ENCODE peak calls at places on chromosomes 3 and 15, in four cellular contexts. Z, G, N and E are unnamed samples.

GRCh38 chr15:36814085-36814484 is 234.7 kb downstream of the CDIN1 start:
- DNase-seq in Z (no peak), N (no peak), G (no peak), E (no peak)

GRCh38 chr3:99875925-99876781 is 58.5 kb downstream of the CMSS1 start:
- DNase-seq in G (peak), Z (peak), N (peak), E (no peak)

GRCh38 chr3:20256144-20256543 is 70.1 kb upstream of the SGO1 start:
- DNase-seq in N (no peak), Z (no peak), G (no peak), E (peak)

GRCh38 chr15:20352241-20353200 is 189.1 kb downstream of the GOLGA6L6 start:
- DNase-seq in G (no peak), Z (no peak), N (peak), E (no peak)

GRCh38 chr3:127073931-127074820 is 91.3 kb downstream of the PLXNA1 start:
- DNase-seq in G (peak), N (peak), Z (no peak), E (no peak)

GRCh38 chr3:128994173-128994512 is 267 bp upstream of the CFAP92 start:
- DNase-seq in G (no peak), N (no peak), Z (no peak), E (peak)

GRCh38 chr3:170599083-170599482 is 13.2 kb upstream of the SLC7A14 start:
- DNase-seq in N (no peak), Z (no peak), G (no peak), E (no peak)

GRCh38 chr3:177484926-177485325 is 287.6 kb upstream of the TBL1XR1 start:
- DNase-seq in G (no peak), Z (no peak), N (no peak), E (no peak)

GRCh38 chr3:164476631-164477030 is 601.7 kb downstream of the SI start:
- DNase-seq in Z (no peak), N (no peak), G (no peak), E (no peak)

GRCh38 chr15:99406716-99407487 is 155.6 kb downstream of the LRRC28 start:
- DNase-seq in Z (no peak), N (no peak), G (no peak), E (no peak)

GRCh38 chr15:40344217-40344616 is 3.5 kb upstream of the CCDC9B start:
- DNase-seq in G (no peak), N (no peak), Z (no peak), E (no peak)

GRCh38 chr3:190384241-190384863 is 3.6 kb upstream of the CLDN16 start:
- DNase-seq in N (no peak), G (peak), Z (no peak), E (peak)

GRCh38 chr3:159865042-159865579 is 123.5 kb upstream of the IL12A start:
- DNase-seq in N (no peak), G (peak), Z (no peak), E (peak)

GRCh38 chr3:12430086-12430485 is 54.2 kb upstream of the TSEN2 start:
- DNase-seq in N (no peak), Z (no peak), G (no peak), E (peak)

GRCh38 chr3:8635625-8636024 is 9.0 kb downstream of the SSUH2 start:
- DNase-seq in G (no peak), N (no peak), Z (no peak), E (no peak)

GRCh38 chr3:77065750-77066149 is 25.9 kb downstream of the ROBO2 start:
- DNase-seq in N (no peak), G (no peak), Z (no peak), E (no peak)

GRCh38 chr3:52523386-52524257 is 10.0 kb downstream of the NT5DC2 start:
- DNase-seq in Z (no peak), G (no peak), N (peak), E (no peak)

GRCh38 chr3:154181127-154181691 is 60.0 kb downstream of the ARHGEF26 start:
- DNase-seq in G (no peak), N (no peak), Z (no peak), E (no peak)

GRCh38 chr15:29129903-29130302 is 139.7 kb downstream of the NSMCE3 start:
- DNase-seq in N (no peak), Z (no peak), G (no peak), E (no peak)

GRCh38 chr3:166785851-166786250 is 594.2 kb downstream of the ZBBX start:
- DNase-seq in Z (no peak), N (no peak), G (no peak), E (no peak)

GRCh38 chr3:146634346-146634745 is 29.2 kb upstream of the PLSCR5 start:
- DNase-seq in N (no peak), G (no peak), Z (no peak), E (no peak)

GRCh38 chr3:171195686-171196085 is 169.2 kb upstream of the SLC2A2 start:
- DNase-seq in N (no peak), Z (no peak), G (no peak), E (no peak)

GRCh38 chr3:52983336-52983807 is 62.5 kb downstream of the SFMBT1 start:
- DNase-seq in G (no peak), Z (peak), N (no peak), E (no peak)

GRCh38 chr3:115077501-115078250 is 69.4 kb downstream of the ZBTB20 start:
- DNase-seq in N (no peak), Z (no peak), G (no peak), E (no peak)

GRCh38 chr3:177831361-177831760 is 634.1 kb upstream of the TBL1XR1 start:
- DNase-seq in G (no peak), Z (no peak), N (no peak), E (no peak)

GRCh38 chr3:116242825-116243224 is 202.5 kb downstream of the LSAMP start:
- DNase-seq in Z (no peak), G (no peak), N (no peak), E (no peak)

GRCh38 chr3:124275421-124275820 is 283.5 kb upstream of the ROPN1 start:
- DNase-seq in Z (no peak), N (no peak), G (peak), E (no peak)

GRCh38 chr3:126035362-126036050 is 48.4 kb downstream of the SLC41A3 start:
- DNase-seq in N (no peak), G (no peak), Z (no peak), E (no peak)

GRCh38 chr3:24400015-24400414 is 94.6 kb downstream of the THRB start:
- DNase-seq in N (no peak), G (no peak), Z (no peak), E (no peak)

GRCh38 chr15:79442911-79443310 is 10.8 kb downstream of the MINAR1 start:
- DNase-seq in G (no peak), Z (no peak), N (no peak), E (no peak)

GRCh38 chr3:115843206-115843605 is 219.9 kb downstream of the GAP43 start:
- DNase-seq in N (no peak), G (no peak), Z (no peak), E (no peak)

GRCh38 chr15:56168394-56168793 is 75.3 kb downstream of the RFX7 start:
- DNase-seq in Z (no peak), N (no peak), G (no peak), E (no peak)

GRCh38 chr3:135134293-135134692 is 339.2 kb downstream of the EPHB1 start:
- DNase-seq in N (no peak), Z (no peak), G (no peak), E (no peak)

GRCh38 chr15:87477759-87478687 is 778.5 kb downstream of the NTRK3 start:
- DNase-seq in N (no peak), G (peak), Z (no peak), E (peak)

GRCh38 chr3:37183976-37184375 is 9.6 kb upstream of the LRRFIP2 start:
- DNase-seq in N (no peak), Z (no peak), G (peak), E (no peak)

GRCh38 chr3:173584093-173584833 is 186.7 kb downstream of the NLGN1 start:
- DNase-seq in N (no peak), Z (no peak), G (peak), E (peak)

GRCh38 chr3:129560269-129560787 is 17.4 kb downstream of the H1-8 start:
- DNase-seq in Z (no peak), G (peak), N (peak), E (no peak)

DNA sequence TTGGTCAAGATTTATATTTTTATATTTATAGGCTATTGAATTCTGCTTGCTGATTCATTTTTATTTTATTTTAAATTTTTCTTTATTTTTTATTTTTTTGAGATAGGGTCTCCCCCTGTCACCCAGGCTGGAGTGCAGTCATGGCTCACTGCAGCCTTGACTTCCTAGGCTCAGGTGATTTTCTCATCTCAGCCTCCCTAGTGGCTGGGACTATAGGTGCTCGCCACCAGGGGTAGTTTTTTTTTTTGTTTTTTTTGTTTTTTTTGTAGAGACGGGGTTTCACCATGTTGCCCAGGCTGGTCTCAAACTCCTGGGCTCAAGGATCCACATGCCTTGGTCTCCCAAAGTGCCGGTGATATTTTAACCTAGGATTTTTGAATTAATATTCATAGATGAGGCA is 31.2 kb downstream of the NR2E3 start:
- DNase-seq in N (no peak), G (no peak), Z (no peak), E (no peak)
- TF ChIP-seq CTCF in N (no peak), G (no peak), Z (no peak), E (no peak)

GRCh38 chr15:34206016-34206415 is 3.9 kb downstream of the KATNBL1 start:
- DNase-seq in Z (no peak), G (no peak), N (no peak), E (no peak)
- TF ChIP-seq CTCF in Z (no peak), G (no peak), N (no peak), E (no peak)

DNA sequence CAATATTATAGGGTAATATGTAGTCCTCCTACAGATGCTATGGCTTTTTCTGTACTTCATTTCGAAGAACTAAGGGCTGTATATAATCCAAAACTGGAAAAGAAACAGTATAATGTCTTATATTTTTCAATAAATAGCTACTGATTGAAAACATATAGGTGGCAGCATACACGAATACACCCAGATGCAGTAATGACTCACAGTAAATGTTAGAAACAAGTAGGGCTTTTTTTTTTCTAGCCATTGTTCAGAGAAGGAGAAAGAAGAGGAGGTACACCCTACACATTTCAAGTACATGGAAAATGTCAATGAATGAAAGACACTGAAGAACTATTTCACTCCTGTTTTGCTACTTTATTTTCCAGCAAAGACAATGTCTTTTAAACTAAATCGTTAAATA is 9.4 kb downstream of the DAZL start:
- DNase-seq in Z (no peak), N (no peak), G (no peak), E (no peak)
- TF ChIP-seq CTCF in Z (no peak), N (no peak), G (peak), E (no peak)

GRCh38 chr3:155854147-155854940 is at the start of gene SLC33A1:
- DNase-seq in N (peak), G (peak), Z (peak), E (peak)
- TF ChIP-seq CTCF in N (no peak), G (no peak), Z (no peak), E (no peak)

DNA sequence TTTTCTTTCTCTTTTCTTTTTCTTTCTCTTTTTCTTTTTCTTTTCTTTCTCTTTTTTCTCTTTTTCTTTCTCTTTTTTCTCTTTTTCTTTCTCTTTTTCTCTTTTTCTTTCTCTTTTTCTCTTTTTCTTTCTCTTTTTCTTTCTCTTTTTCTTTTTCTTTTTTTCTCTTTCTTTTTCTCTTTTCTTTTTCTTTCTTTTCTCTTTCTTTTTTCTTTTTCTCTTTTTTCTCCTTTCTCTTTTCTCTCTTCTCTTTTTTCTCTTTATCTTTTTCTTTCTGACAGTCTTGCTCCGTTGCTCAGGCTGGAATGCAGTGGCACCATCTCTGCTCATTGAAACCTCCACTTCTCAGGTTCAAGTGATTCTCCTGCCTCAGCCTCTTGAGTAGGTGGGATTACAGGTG is 335.7 kb downstream of the SQOR start:
- DNase-seq in G (no peak), N (no peak), Z (no peak), E (no peak)
- TF ChIP-seq CTCF in G (no peak), N (no peak), Z (peak), E (no peak)

GRCh38 chr3:61639991-61640390 is 78.6 kb downstream of the PTPRG start:
- DNase-seq in G (no peak), N (no peak), Z (no peak), E (no peak)
- TF ChIP-seq CTCF in G (no peak), N (no peak), Z (no peak), E (no peak)

GRCh38 chr3:79517766-79518413 is 249.9 kb downstream of the ROBO1 start:
- DNase-seq in G (peak), Z (no peak), N (no peak), E (peak)
- TF ChIP-seq CTCF in G (peak), Z (no peak), N (peak), E (peak)

DNA sequence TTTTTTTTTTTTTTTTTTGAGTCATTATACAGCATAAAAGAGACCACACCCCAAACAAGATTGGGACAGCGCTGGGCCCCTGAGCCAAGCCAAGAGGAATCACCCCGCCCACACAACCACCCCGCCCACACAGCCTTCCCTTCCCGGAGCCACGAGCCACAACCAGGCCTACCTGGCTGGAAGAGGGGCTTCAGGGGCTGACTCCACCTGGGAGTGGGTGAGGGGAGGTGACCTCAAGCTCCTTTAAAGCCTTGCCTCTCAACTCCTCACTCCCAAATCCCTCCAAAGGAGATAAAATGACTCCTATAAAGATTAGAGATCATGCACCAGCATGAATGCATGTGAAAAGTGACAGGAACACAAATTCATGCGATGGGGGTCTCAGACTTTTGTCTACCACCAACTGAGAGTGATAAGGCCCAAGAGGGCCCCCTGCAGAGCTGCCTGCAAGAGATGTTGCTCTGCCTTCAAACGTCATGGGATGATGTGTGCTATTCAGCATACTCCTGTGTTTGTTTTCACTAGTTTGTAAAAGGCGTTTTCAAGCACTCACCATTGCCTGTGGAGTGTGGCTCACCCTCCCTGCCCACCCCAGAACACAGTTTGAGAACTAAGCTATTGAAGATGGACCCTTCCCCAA is 23.1 kb upstream of the KLF13 start:
- DNase-seq in Z (no peak), N (peak), G (no peak), E (no peak)
- TF ChIP-seq CTCF in Z (no peak), N (no peak), G (no peak), E (no peak)

DNA sequence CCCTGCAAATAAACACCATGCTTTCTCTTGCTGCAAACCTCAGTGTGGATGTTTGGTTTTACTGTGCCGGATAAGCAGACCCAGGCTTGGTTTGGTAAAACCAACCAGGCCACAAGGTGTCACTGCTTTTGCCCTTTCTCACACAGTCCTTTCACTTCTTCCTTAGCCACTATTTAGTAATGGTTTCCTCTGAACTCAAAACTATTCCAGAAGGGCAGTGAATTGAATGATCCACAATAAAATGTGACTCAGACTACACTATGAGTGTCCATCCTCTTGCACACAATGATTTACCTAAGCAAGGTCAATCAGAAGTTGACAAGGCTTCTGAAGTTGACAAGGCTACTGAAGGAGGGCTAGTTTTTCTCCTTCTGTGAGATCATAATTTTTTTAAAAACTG is 552.4 kb upstream of the CCDC54 start:
- DNase-seq in N (no peak), Z (no peak), G (peak), E (peak)
- TF ChIP-seq CTCF in N (peak), Z (no peak), G (peak), E (peak)

DNA sequence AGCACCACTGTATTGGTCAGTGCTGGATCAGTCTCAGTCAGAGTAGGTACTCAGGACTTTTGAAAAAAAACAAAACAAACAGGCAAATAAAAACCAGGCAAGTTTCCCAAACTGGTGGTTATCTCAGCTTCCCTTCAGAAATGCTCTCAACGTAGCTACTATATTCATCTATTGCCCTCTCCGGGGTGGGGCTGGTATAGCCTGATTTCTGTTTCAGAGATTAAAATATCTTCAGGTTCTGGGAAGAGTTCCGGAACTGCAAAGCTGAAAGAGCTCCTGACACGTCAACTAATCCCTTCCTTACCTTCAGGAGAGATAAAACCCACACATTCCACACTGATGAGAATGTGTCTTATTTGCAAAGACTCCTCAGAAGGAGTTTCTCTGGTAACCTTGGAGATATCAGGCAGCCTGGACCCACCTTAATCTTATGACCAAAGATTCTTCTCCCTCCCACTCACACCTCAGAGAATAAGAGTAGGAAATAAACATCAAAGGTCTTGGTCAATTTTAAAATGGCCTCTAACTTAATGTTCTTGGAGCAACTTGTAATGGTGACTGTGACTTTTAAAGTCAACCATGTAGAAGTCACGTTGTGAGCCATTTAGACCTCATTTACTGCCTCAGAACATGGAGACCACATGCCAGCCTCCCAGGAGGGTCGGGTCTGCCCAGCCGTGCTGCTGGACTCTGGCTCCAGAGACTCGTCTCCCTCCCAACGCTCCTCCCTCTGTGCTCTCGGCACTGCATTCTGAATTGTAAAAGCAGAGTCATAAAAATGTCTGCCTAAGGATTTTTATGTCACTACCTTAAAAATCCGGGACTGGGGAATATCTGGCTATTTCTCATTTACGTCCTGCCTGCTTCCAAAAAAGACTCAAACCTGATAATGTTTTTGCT is 53.8 kb downstream of the CDCP1 start:
- DNase-seq in G (no peak), Z (no peak), N (no peak), E (no peak)
- TF ChIP-seq CTCF in G (no peak), Z (no peak), N (no peak), E (no peak)